ENCODE peak calls at places on chromosome 9, in eight cellular contexts. N is lower lobe of right lung, X is foreskin fibroblast, P is right cardiac atrium, M is PC-3, E is AG10803, L is WERI-Rb-1, B is choroid plexus epithelial cell. H is an unnamed sample.

GRCh38 chr9:123081824-123082223 is 48.4 kb downstream of the GPR21 start:
- DNase-seq in N (no peak), X (peak), P (no peak), M (peak), E (peak), L (peak), B (peak), H (no peak)

GRCh38 chr9:21789541-21790037 is 12.8 kb upstream of the MTAP start:
- DNase-seq in N (no peak), X (peak), P (peak), M (peak), E (peak), L (peak), B (peak), H (peak)

GRCh38 chr9:19193029-19193324 is 37.5 kb upstream of the DENND4C start:
- DNase-seq in N (no peak), X (no peak), P (no peak), M (no peak), E (no peak), L (no peak), B (no peak), H (no peak)

GRCh38 chr9:90953200-90953599 is 151.6 kb downstream of the SYK start:
- DNase-seq in N (no peak), X (no peak), P (no peak), M (peak), E (no peak), L (no peak), B (no peak), H (no peak)

GRCh38 chr9:71911908-71912325 is 478 bp downstream of the C9orf85 start:
- DNase-seq in N (no peak), X (peak), P (no peak), M (no peak), E (peak), L (no peak), B (peak), H (no peak)

GRCh38 chr9:15572200-15572599 is 19.4 kb downstream of the CCDC171 start:
- DNase-seq in N (no peak), X (no peak), P (no peak), M (no peak), E (no peak), L (no peak), B (peak), H (no peak)

GRCh38 chr9:73775757-73776156 is 624.1 kb downstream of the ANXA1 start:
- DNase-seq in N (no peak), X (no peak), P (no peak), M (no peak), E (no peak), L (no peak), B (peak), H (no peak)

GRCh38 chr9:20312732-20313131 is 309.6 kb downstream of the MLLT3 start:
- DNase-seq in N (no peak), X (peak), P (no peak), M (peak), E (no peak), L (no peak), B (peak), H (no peak)

GRCh38 chr9:99505915-99506314 is 283.8 kb downstream of the SEC61B start:
- DNase-seq in N (no peak), X (no peak), P (no peak), M (no peak), E (no peak), L (no peak), B (no peak), H (no peak)

GRCh38 chr9:95793924-95794828 is 81.3 kb upstream of the ERCC6L2 start:
- DNase-seq in N (no peak), X (peak), P (no peak), M (peak), E (peak), L (no peak), B (peak), H (peak)

GRCh38 chr9:35645736-35646582 is 4.8 kb downstream of the SIT1 start:
- DNase-seq in N (peak), X (peak), P (peak), M (peak), E (peak), L (peak), B (peak), H (no peak)

GRCh38 chr9:69385474-69386091 is 60.6 kb downstream of the ENTREP1 start:
- DNase-seq in N (peak), X (no peak), P (no peak), M (no peak), E (no peak), L (no peak), B (no peak), H (no peak)

GRCh38 chr9:38136386-38136785 is 67.4 kb upstream of the SHB start:
- DNase-seq in N (no peak), X (no peak), P (no peak), M (no peak), E (no peak), L (no peak), B (no peak), H (no peak)

GRCh38 chr9:130260816-130261765 is 4.5 kb upstream of the HMCN2 start:
- DNase-seq in N (no peak), X (peak), P (no peak), M (no peak), E (no peak), L (no peak), B (no peak), H (no peak)

GRCh38 chr9:131885144-131885609 is 145.3 kb upstream of the RAPGEF1 start:
- DNase-seq in N (peak), X (peak), P (no peak), M (no peak), E (no peak), L (no peak), B (no peak), H (no peak)

GRCh38 chr9:19998823-19999455 is 210.1 kb upstream of the SLC24A2 start:
- DNase-seq in N (no peak), X (peak), P (no peak), M (peak), E (peak), L (no peak), B (peak), H (peak)

GRCh38 chr9:115261656-115262081 is 143.7 kb upstream of the TNC start:
- DNase-seq in N (no peak), X (peak), P (no peak), M (peak), E (peak), L (no peak), B (no peak), H (no peak)

GRCh38 chr9:87683751-87684626 is 41.9 kb upstream of the CTSL start:
- DNase-seq in N (no peak), X (no peak), P (peak), M (no peak), E (no peak), L (no peak), B (no peak), H (no peak)

GRCh38 chr9:33138768-33139167 is 28.4 kb downstream of the B4GALT1 start:
- DNase-seq in N (no peak), X (no peak), P (no peak), M (no peak), E (no peak), L (no peak), B (no peak), H (no peak)

GRCh38 chr9:33143241-33143642 is 23.9 kb downstream of the B4GALT1 start:
- DNase-seq in N (peak), X (peak), P (no peak), M (no peak), E (peak), L (no peak), B (peak), H (peak)

GRCh38 chr9:33139421-33140228 is 27.5 kb downstream of the B4GALT1 start:
- DNase-seq in N (peak), X (peak), P (peak), M (no peak), E (peak), L (peak), B (peak), H (peak)

GRCh38 chr9:33142531-33142930 is 24.6 kb downstream of the B4GALT1 start:
- DNase-seq in N (no peak), X (no peak), P (no peak), M (no peak), E (no peak), L (no peak), B (no peak), H (no peak)

DNA sequence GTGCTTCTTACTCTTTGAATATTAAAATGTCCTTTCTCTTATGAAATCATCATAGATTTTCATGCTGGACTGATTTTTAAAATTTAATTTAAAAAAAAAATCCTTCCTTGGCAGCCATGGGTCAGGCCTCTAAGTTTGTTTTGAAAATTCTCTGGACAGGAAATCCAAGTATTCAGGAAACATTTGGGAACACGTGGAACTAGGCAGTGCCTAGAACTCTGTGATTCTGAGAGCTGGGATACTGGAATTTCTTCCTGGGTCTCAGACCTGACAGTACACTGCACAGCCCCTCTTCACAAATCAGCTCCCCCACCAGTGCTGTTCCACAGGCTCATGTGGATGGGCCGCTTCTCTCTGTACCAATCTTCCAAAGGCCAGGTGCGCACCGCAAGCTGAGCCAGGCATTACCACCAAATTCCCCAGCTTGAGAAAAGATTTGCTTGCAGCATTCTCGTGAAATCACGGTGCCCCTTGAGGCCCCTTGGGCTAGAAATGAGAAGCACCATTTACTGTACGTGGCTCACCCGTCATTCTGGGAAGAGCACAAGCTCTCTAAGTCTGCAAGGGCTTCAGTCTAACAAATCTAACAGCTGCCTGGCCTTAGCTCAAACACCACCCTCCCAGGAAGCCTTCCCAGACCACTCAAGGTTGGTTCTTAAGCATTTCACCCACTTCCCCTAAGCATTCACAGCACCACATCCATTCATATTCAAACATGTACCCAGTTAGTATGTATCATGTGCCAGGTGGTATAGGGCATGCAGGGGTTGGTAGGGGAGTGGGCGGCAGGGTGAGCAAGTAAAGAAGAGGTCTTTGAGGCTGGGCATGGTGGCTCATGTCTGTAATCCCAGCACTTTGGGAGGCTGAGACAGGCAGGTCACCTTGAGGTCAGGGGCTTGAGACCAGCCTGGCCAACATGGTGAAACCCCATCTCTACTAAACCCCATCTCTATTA is 26.5 kb downstream of the B4GALT1 start:
- DNase-seq in N (no peak), X (no peak), P (no peak), M (no peak), E (no peak), L (no peak), B (no peak), H (no peak)
- H3K4me3 ChIP-seq in N (no peak), X (no peak), P (no peak), M (no peak), E (no peak), L (no peak), B (no peak), H (no peak)

DNA sequence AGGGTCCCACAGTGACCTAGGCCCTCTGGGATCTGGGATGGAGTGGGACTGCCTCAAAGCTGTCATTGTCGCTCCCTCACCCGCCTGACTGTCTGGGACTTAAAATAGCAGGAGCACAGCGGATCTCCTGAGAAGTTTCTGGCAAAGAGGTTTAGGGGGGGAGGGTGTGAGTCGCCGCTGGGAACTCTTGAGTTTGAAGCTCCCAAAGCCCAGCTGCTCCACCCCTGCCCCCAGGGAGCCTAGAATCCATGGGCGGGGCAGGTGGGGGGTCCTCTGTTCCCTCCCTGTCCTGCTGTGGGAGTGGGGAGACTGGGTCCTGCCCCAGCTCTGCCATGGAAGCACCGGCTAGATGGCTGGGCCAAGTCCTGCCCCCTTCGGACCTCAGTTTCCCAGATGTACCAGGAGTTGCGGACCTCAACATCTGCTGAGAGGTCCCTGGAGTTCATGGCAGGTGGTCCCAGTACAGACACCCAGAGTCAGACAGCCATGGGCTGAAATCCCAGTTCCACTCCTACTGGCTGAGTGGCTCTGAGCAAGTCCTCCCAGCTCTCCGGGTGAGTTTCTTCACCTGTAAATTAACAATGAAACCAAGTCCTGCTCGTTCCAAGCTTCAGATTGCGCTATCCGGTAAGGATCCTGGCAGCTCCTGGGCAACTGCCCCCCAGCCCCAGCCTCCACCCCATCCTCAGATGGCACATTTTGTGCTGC is 985 bp upstream of the WDR38 start:
- DNase-seq in N (peak), X (no peak), P (peak), M (no peak), E (no peak), L (no peak), B (no peak), H (no peak)
- H3K4me3 ChIP-seq in N (peak), X (no peak), P (no peak), M (peak), E (no peak), L (no peak), B (no peak), H (no peak)

GRCh38 chr9:117777823-117778222 is 73.6 kb downstream of the TLR4 start:
- DNase-seq in N (no peak), X (no peak), P (no peak), M (no peak), E (no peak), L (no peak), B (no peak), H (no peak)

GRCh38 chr9:117768740-117769400 is 64.7 kb downstream of the TLR4 start:
- DNase-seq in N (no peak), X (peak), P (no peak), M (no peak), E (peak), L (no peak), B (peak), H (peak)

GRCh38 chr9:117771162-117771561 is 67.0 kb downstream of the TLR4 start:
- DNase-seq in N (no peak), X (no peak), P (no peak), M (no peak), E (no peak), L (no peak), B (no peak), H (no peak)

GRCh38 chr9:117775576-117775975 is 71.4 kb downstream of the TLR4 start:
- DNase-seq in N (no peak), X (no peak), P (no peak), M (no peak), E (no peak), L (no peak), B (no peak), H (no peak)

DNA sequence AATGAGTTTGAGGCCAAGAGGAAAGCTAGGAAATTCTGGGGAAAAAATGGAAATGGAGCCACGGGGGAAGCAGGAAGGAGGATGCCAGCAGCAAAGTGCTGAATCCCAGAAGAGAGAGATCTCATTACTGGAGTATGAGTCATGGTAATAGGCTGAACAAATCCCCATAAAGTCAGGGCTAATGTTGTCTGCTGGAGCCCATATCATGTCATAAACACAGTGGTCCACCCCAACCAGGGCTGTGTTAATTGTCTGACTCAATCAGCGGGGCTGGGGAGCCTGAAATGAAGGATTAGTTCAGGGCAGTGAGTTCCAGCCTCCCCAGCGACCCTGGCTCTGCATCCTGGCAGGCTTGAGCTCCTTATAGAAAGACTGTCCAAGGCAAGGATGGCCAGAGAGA is 68.8 kb downstream of the TLR4 start:
- DNase-seq in N (no peak), X (peak), P (no peak), M (no peak), E (peak), L (peak), B (peak), H (peak)
- H3K4me3 ChIP-seq in N (no peak), X (no peak), P (no peak), M (no peak), E (no peak), L (no peak), B (no peak), H (no peak)

GRCh38 chr9:97534185-97534584 is 32.7 kb downstream of the TMOD1 start:
- DNase-seq in N (no peak), X (no peak), P (no peak), M (no peak), E (no peak), L (no peak), B (no peak), H (no peak)
- H3K4me3 ChIP-seq in N (no peak), X (no peak), P (no peak), M (no peak), E (no peak), L (no peak), B (no peak), H (no peak)

GRCh38 chr9:121736964-121737462 is 85.6 kb downstream of the DAB2IP start:
- DNase-seq in N (peak), X (no peak), P (peak), M (peak), E (no peak), L (no peak), B (no peak), H (no peak)
- H3K4me3 ChIP-seq in N (peak), X (no peak), P (peak), M (no peak), E (no peak), L (no peak), B (no peak), H (no peak)

GRCh38 chr9:109641079-109641659 is 138.8 kb upstream of the PALM2AKAP2 start:
- DNase-seq in N (no peak), X (no peak), P (peak), M (no peak), E (no peak), L (no peak), B (no peak), H (no peak)

GRCh38 chr9:109639666-109640231 is 140.2 kb upstream of the PALM2AKAP2 start:
- DNase-seq in N (no peak), X (no peak), P (no peak), M (no peak), E (no peak), L (no peak), B (no peak), H (no peak)

GRCh38 chr9:109640232-109641078 is 139.5 kb upstream of the PALM2AKAP2 start:
- DNase-seq in N (peak), X (no peak), P (peak), M (peak), E (peak), L (peak), B (peak), H (no peak)
- H3K4me3 ChIP-seq in N (peak), X (peak), P (peak), M (peak), E (peak), L (no peak), B (peak), H (peak)

GRCh38 chr9:129210125-129210524 is 32.1 kb upstream of the IER5L start:
- DNase-seq in N (no peak), X (no peak), P (no peak), M (no peak), E (no peak), L (no peak), B (no peak), H (no peak)

GRCh38 chr9:129208191-129209091 is 30.4 kb upstream of the IER5L start:
- DNase-seq in N (no peak), X (no peak), P (peak), M (no peak), E (no peak), L (no peak), B (no peak), H (no peak)

GRCh38 chr9:129211686-129212085 is 33.6 kb upstream of the IER5L start:
- DNase-seq in N (no peak), X (no peak), P (peak), M (no peak), E (no peak), L (no peak), B (no peak), H (no peak)

GRCh38 chr9:129209109-129209508 is 31.0 kb upstream of the IER5L start:
- DNase-seq in N (no peak), X (no peak), P (no peak), M (no peak), E (no peak), L (no peak), B (no peak), H (no peak)

DNA sequence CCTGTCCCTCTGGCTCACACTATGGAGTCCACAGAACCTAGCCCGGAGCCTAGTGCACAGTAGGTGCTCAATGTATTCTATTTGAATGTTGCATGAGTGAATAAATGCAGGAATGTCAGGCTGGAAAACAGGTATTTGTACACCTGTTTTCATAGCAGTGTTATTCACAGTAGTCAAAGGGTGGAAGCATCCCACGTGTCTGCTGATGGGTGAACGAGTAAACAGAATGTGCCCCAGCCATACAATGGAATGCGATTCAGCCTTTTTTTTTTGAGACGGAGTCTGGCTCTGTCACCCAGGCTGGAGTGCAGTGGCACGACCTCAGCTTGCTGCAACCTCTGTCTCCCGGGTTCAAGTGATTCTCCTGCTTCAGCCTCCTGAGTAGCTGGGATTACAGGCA is 31.5 kb upstream of the IER5L start:
- DNase-seq in N (no peak), X (no peak), P (no peak), M (no peak), E (no peak), L (no peak), B (no peak), H (no peak)
- H3K4me3 ChIP-seq in N (no peak), X (no peak), P (no peak), M (no peak), E (no peak), L (no peak), B (no peak), H (no peak)

DNA sequence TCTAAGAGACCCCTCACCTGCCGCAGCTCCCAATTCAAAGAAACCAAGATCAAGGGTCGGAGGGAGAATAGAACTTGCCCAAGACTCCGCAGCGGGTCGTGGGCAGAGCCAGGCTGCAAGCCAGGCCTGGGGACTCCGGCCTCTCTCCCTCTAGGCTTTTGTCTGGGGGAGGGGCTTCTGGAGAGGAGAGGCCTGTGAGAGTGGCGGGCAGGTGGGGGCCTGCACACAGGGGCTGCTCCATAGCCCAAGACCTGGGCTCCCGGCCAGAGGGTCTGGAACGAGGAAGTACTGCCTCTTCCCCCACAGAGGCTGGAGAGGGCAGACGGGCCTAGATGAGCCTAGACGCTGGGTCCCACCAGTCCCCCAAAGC is 5.1 kb upstream of the ST6GALNAC6 start:
- DNase-seq in N (peak), X (no peak), P (peak), M (no peak), E (no peak), L (no peak), B (no peak), H (no peak)
- H3K4me3 ChIP-seq in N (peak), X (no peak), P (no peak), M (no peak), E (no peak), L (no peak), B (no peak), H (no peak)

H was measured in AG09309.